ENCODE peak calls at places on chromosomes 1 and 21, in eight cellular contexts. One of them, this sample, is unnamed.
A peak's percentile ranks its signal among the peaks of the same experiment; 100 is the strongest.

GRCh38 chr21:35011681-35012080 is 37.4 kb downstream of the RUNX1 start:
- DNase-seq in HS-5: no peak
- DNase-seq in activated naive CD4-positive, alpha-beta T cell treated with anti-CD3 and anti-CD28 coated beads for 36 hours: no peak
- DNase-seq in AML-193: no peak
- DNase-seq in AG10803: no peak
- DNase-seq in nucleus accumbens: no peak
- DNase-seq in iPS-NIHi11: no peak
- DNase-seq in EH: peak; percentile 46
- DNase-seq in this sample: no peak

GRCh38 chr21:25898671-25899070 is 163.9 kb downstream of the GABPA start:
- DNase-seq in AG10803: peak; percentile 30
- DNase-seq in activated naive CD4-positive, alpha-beta T cell treated with anti-CD3 and anti-CD28 coated beads for 36 hours: no peak
- DNase-seq in nucleus accumbens: no peak
- DNase-seq in EH: peak; percentile 53
- DNase-seq in AML-193: no peak
- DNase-seq in HS-5: no peak
- DNase-seq in iPS-NIHi11: no peak
- DNase-seq in this sample: no peak

GRCh38 chr1:3902111-3902511 is 2.0 kb upstream of the C1orf174 start:
- DNase-seq in AG10803: no peak
- DNase-seq in iPS-NIHi11: no peak
- DNase-seq in AML-193: no peak
- DNase-seq in nucleus accumbens: no peak
- DNase-seq in HS-5: no peak
- DNase-seq in EH: no peak
- DNase-seq in activated naive CD4-positive, alpha-beta T cell treated with anti-CD3 and anti-CD28 coated beads for 36 hours: peak; percentile 44
- DNase-seq in this sample: no peak

GRCh38 chr1:51417496-51418383 is 87.4 kb upstream of the TTC39A start:
- DNase-seq in EH: peak; percentile 76
- DNase-seq in AG10803: peak; percentile 41
- DNase-seq in AML-193: no peak
- DNase-seq in activated naive CD4-positive, alpha-beta T cell treated with anti-CD3 and anti-CD28 coated beads for 36 hours: no peak
- DNase-seq in HS-5: no peak
- DNase-seq in iPS-NIHi11: no peak
- DNase-seq in nucleus accumbens: no peak
- DNase-seq in this sample: no peak

GRCh38 chr1:7298749-7299151 is 472.3 kb upstream of the VAMP3 start:
- DNase-seq in EH: peak; percentile 72
- DNase-seq in activated naive CD4-positive, alpha-beta T cell treated with anti-CD3 and anti-CD28 coated beads for 36 hours: no peak
- DNase-seq in nucleus accumbens: no peak
- DNase-seq in iPS-NIHi11: no peak
- DNase-seq in HS-5: no peak
- DNase-seq in AML-193: no peak
- DNase-seq in AG10803: peak; percentile 50
- DNase-seq in this sample: no peak

GRCh38 chr1:2358072-2358471 is 33.3 kb downstream of the MORN1 start:
- DNase-seq in nucleus accumbens: no peak
- DNase-seq in HS-5: no peak
- DNase-seq in AML-193: no peak
- DNase-seq in AG10803: no peak
- DNase-seq in activated naive CD4-positive, alpha-beta T cell treated with anti-CD3 and anti-CD28 coated beads for 36 hours: no peak
- DNase-seq in EH: no peak
- DNase-seq in iPS-NIHi11: no peak
- DNase-seq in this sample: no peak

GRCh38 chr1:214198571-214198970 is 82.4 kb upstream of the SMYD2 start:
- DNase-seq in AML-193: peak; percentile 2
- DNase-seq in nucleus accumbens: no peak
- DNase-seq in EH: no peak
- DNase-seq in HS-5: no peak
- DNase-seq in AG10803: no peak
- DNase-seq in activated naive CD4-positive, alpha-beta T cell treated with anti-CD3 and anti-CD28 coated beads for 36 hours: no peak
- DNase-seq in iPS-NIHi11: no peak
- DNase-seq in this sample: no peak

GRCh38 chr1:6185635-6186382 is 5.7 kb upstream of the CHD5 start:
- DNase-seq in HS-5: no peak
- DNase-seq in nucleus accumbens: no peak
- DNase-seq in iPS-NIHi11: peak; percentile 35
- DNase-seq in EH: peak; percentile 46
- DNase-seq in activated naive CD4-positive, alpha-beta T cell treated with anti-CD3 and anti-CD28 coated beads for 36 hours: peak; percentile 54
- DNase-seq in AG10803: peak; percentile 42
- DNase-seq in AML-193: no peak
- DNase-seq in this sample: peak; percentile 18

GRCh38 chr1:43524804-43525203 is 5.9 kb upstream of the PTPRF start:
- DNase-seq in activated naive CD4-positive, alpha-beta T cell treated with anti-CD3 and anti-CD28 coated beads for 36 hours: no peak
- DNase-seq in AML-193: no peak
- DNase-seq in HS-5: no peak
- DNase-seq in nucleus accumbens: no peak
- DNase-seq in iPS-NIHi11: no peak
- DNase-seq in EH: no peak
- DNase-seq in AG10803: no peak
- DNase-seq in this sample: no peak

GRCh38 chr1:232503497-232503896 is 126.4 kb downstream of the SIPA1L2 start:
- DNase-seq in EH: no peak
- DNase-seq in activated naive CD4-positive, alpha-beta T cell treated with anti-CD3 and anti-CD28 coated beads for 36 hours: no peak
- DNase-seq in AML-193: no peak
- DNase-seq in iPS-NIHi11: no peak
- DNase-seq in AG10803: no peak
- DNase-seq in nucleus accumbens: no peak
- DNase-seq in HS-5: no peak
- DNase-seq in this sample: no peak

GRCh38 chr1:202007703-202008489 is 2.5 kb upstream of the ELF3 start:
- DNase-seq in AML-193: no peak
- DNase-seq in HS-5: no peak
- DNase-seq in activated naive CD4-positive, alpha-beta T cell treated with anti-CD3 and anti-CD28 coated beads for 36 hours: no peak
- DNase-seq in EH: peak; percentile 67
- DNase-seq in AG10803: no peak
- DNase-seq in iPS-NIHi11: peak; percentile 84
- DNase-seq in nucleus accumbens: no peak
- DNase-seq in this sample: no peak

GRCh38 chr1:56056438-56057312 is 522.7 kb downstream of the PLPP3 start:
- DNase-seq in AG10803: peak; percentile 84
- DNase-seq in AML-193: no peak
- DNase-seq in iPS-NIHi11: no peak
- DNase-seq in activated naive CD4-positive, alpha-beta T cell treated with anti-CD3 and anti-CD28 coated beads for 36 hours: no peak
- DNase-seq in HS-5: no peak
- DNase-seq in EH: peak; percentile 75
- DNase-seq in nucleus accumbens: no peak
- DNase-seq in this sample: peak; percentile 12

GRCh38 chr1:168763031-168763430 is 34.0 kb upstream of the DPT start:
- DNase-seq in EH: no peak
- DNase-seq in nucleus accumbens: peak; percentile 11
- DNase-seq in HS-5: no peak
- DNase-seq in AML-193: no peak
- DNase-seq in AG10803: no peak
- DNase-seq in iPS-NIHi11: no peak
- DNase-seq in activated naive CD4-positive, alpha-beta T cell treated with anti-CD3 and anti-CD28 coated beads for 36 hours: no peak
- DNase-seq in this sample: no peak

GRCh38 chr1:218475699-218476098 is 130.6 kb downstream of the TGFB2 start:
- DNase-seq in HS-5: no peak
- DNase-seq in EH: no peak
- DNase-seq in activated naive CD4-positive, alpha-beta T cell treated with anti-CD3 and anti-CD28 coated beads for 36 hours: no peak
- DNase-seq in iPS-NIHi11: no peak
- DNase-seq in nucleus accumbens: no peak
- DNase-seq in AG10803: no peak
- DNase-seq in AML-193: no peak
- DNase-seq in this sample: no peak

GRCh38 chr1:157992031-157992568 is 1.3 kb upstream of the KIRREL1 start:
- DNase-seq in EH: peak; percentile 78
- DNase-seq in AML-193: peak; percentile 14
- DNase-seq in HS-5: peak; percentile 44
- DNase-seq in activated naive CD4-positive, alpha-beta T cell treated with anti-CD3 and anti-CD28 coated beads for 36 hours: peak; percentile 66
- DNase-seq in iPS-NIHi11: peak; percentile 73
- DNase-seq in nucleus accumbens: peak; percentile 44
- DNase-seq in AG10803: peak; percentile 61
- DNase-seq in this sample: peak; percentile 78

GRCh38 chr1:15882665-15883064 is 35.2 kb downstream of the SPEN start:
- DNase-seq in AML-193: no peak
- DNase-seq in nucleus accumbens: no peak
- DNase-seq in iPS-NIHi11: no peak
- DNase-seq in AG10803: no peak
- DNase-seq in HS-5: no peak
- DNase-seq in activated naive CD4-positive, alpha-beta T cell treated with anti-CD3 and anti-CD28 coated beads for 36 hours: no peak
- DNase-seq in EH: peak; percentile 35
- DNase-seq in this sample: no peak

GRCh38 chr1:195738971-195739650 is 869.1 kb downstream of the KCNT2 start:
- DNase-seq in EH: peak; percentile 88
- DNase-seq in iPS-NIHi11: no peak
- DNase-seq in HS-5: no peak
- DNase-seq in nucleus accumbens: no peak
- DNase-seq in activated naive CD4-positive, alpha-beta T cell treated with anti-CD3 and anti-CD28 coated beads for 36 hours: no peak
- DNase-seq in AG10803: peak; percentile 28
- DNase-seq in AML-193: no peak
- DNase-seq in this sample: no peak

GRCh38 chr1:6101826-6102225 is 56.1 kb downstream of the KCNAB2 start:
- DNase-seq in iPS-NIHi11: no peak
- DNase-seq in AML-193: no peak
- DNase-seq in AG10803: no peak
- DNase-seq in nucleus accumbens: no peak
- DNase-seq in EH: no peak
- DNase-seq in activated naive CD4-positive, alpha-beta T cell treated with anti-CD3 and anti-CD28 coated beads for 36 hours: no peak
- DNase-seq in HS-5: no peak
- DNase-seq in this sample: no peak

GRCh38 chr1:5648410-5649165 is 343.6 kb downstream of the NPHP4 start:
- DNase-seq in AG10803: no peak
- DNase-seq in nucleus accumbens: no peak
- DNase-seq in iPS-NIHi11: no peak
- DNase-seq in EH: no peak
- DNase-seq in activated naive CD4-positive, alpha-beta T cell treated with anti-CD3 and anti-CD28 coated beads for 36 hours: no peak
- DNase-seq in HS-5: no peak
- DNase-seq in AML-193: no peak
- DNase-seq in this sample: no peak

GRCh38 chr1:212487286-212487685 is 54.6 kb downstream of the NENF start:
- DNase-seq in activated naive CD4-positive, alpha-beta T cell treated with anti-CD3 and anti-CD28 coated beads for 36 hours: no peak
- DNase-seq in iPS-NIHi11: no peak
- DNase-seq in AML-193: no peak
- DNase-seq in EH: no peak
- DNase-seq in nucleus accumbens: no peak
- DNase-seq in AG10803: no peak
- DNase-seq in HS-5: no peak
- DNase-seq in this sample: no peak

GRCh38 chr21:26061437-26061836 is 109.1 kb downstream of the APP start:
- DNase-seq in nucleus accumbens: no peak
- DNase-seq in iPS-NIHi11: no peak
- DNase-seq in HS-5: no peak
- DNase-seq in AML-193: no peak
- DNase-seq in activated naive CD4-positive, alpha-beta T cell treated with anti-CD3 and anti-CD28 coated beads for 36 hours: no peak
- DNase-seq in EH: peak; percentile 11
- DNase-seq in AG10803: peak; percentile 83
- DNase-seq in this sample: no peak

GRCh38 chr1:26233903-26234643 is at the start of gene CEP85:
- DNase-seq in AML-193: peak; percentile 94
- DNase-seq in EH: peak; percentile 96
- DNase-seq in AG10803: peak; percentile 96
- DNase-seq in HS-5: peak; percentile 91
- DNase-seq in iPS-NIHi11: peak; percentile 99
- DNase-seq in activated naive CD4-positive, alpha-beta T cell treated with anti-CD3 and anti-CD28 coated beads for 36 hours: peak; percentile 99
- DNase-seq in nucleus accumbens: peak; percentile 99
- DNase-seq in this sample: peak; percentile 100

GRCh38 chr1:170200665-170201397 is 55.1 kb downstream of the NTMT2 start:
- DNase-seq in activated naive CD4-positive, alpha-beta T cell treated with anti-CD3 and anti-CD28 coated beads for 36 hours: no peak
- DNase-seq in HS-5: no peak
- DNase-seq in AML-193: no peak
- DNase-seq in AG10803: peak; percentile 63
- DNase-seq in iPS-NIHi11: no peak
- DNase-seq in nucleus accumbens: no peak
- DNase-seq in EH: no peak
- DNase-seq in this sample: peak; percentile 30

GRCh38 chr1:44315521-44315920 is 39.5 kb downstream of the ERI3 start:
- DNase-seq in AG10803: no peak
- DNase-seq in EH: no peak
- DNase-seq in HS-5: no peak
- DNase-seq in AML-193: no peak
- DNase-seq in iPS-NIHi11: no peak
- DNase-seq in activated naive CD4-positive, alpha-beta T cell treated with anti-CD3 and anti-CD28 coated beads for 36 hours: no peak
- DNase-seq in nucleus accumbens: no peak
- DNase-seq in this sample: no peak

GRCh38 chr1:228289239-228289849 is 81.5 kb downstream of the OBSCN start:
- DNase-seq in AG10803: no peak
- DNase-seq in AML-193: no peak
- DNase-seq in nucleus accumbens: no peak
- DNase-seq in HS-5: no peak
- DNase-seq in iPS-NIHi11: no peak
- DNase-seq in EH: no peak
- DNase-seq in activated naive CD4-positive, alpha-beta T cell treated with anti-CD3 and anti-CD28 coated beads for 36 hours: no peak
- DNase-seq in this sample: no peak

GRCh38 chr21:37458669-37459276 is 92.2 kb downstream of the DYRK1A start:
- DNase-seq in HS-5: no peak
- DNase-seq in iPS-NIHi11: no peak
- DNase-seq in EH: no peak
- DNase-seq in activated naive CD4-positive, alpha-beta T cell treated with anti-CD3 and anti-CD28 coated beads for 36 hours: no peak
- DNase-seq in AML-193: no peak
- DNase-seq in nucleus accumbens: no peak
- DNase-seq in AG10803: no peak
- DNase-seq in this sample: no peak

GRCh38 chr1:78263459-78263858 is 217.7 kb downstream of the GIPC2 start:
- DNase-seq in EH: no peak
- DNase-seq in HS-5: no peak
- DNase-seq in AML-193: no peak
- DNase-seq in activated naive CD4-positive, alpha-beta T cell treated with anti-CD3 and anti-CD28 coated beads for 36 hours: no peak
- DNase-seq in iPS-NIHi11: no peak
- DNase-seq in nucleus accumbens: no peak
- DNase-seq in AG10803: no peak
- DNase-seq in this sample: no peak

GRCh38 chr1:16615253-16616252 is 2.2 kb upstream of the NBPF1 start:
- DNase-seq in AML-193: no peak
- DNase-seq in EH: no peak
- DNase-seq in AG10803: no peak
- DNase-seq in activated naive CD4-positive, alpha-beta T cell treated with anti-CD3 and anti-CD28 coated beads for 36 hours: no peak
- DNase-seq in nucleus accumbens: no peak
- DNase-seq in iPS-NIHi11: no peak
- DNase-seq in HS-5: no peak
- DNase-seq in this sample: no peak

GRCh38 chr1:235100124-235100801 is 28.4 kb downstream of the TOMM20 start:
- DNase-seq in HS-5: no peak
- DNase-seq in nucleus accumbens: no peak
- DNase-seq in AML-193: no peak
- DNase-seq in activated naive CD4-positive, alpha-beta T cell treated with anti-CD3 and anti-CD28 coated beads for 36 hours: no peak
- DNase-seq in iPS-NIHi11: peak; percentile 53
- DNase-seq in AG10803: no peak
- DNase-seq in EH: no peak
- DNase-seq in this sample: no peak

GRCh38 chr1:179144621-179145020 is 62.8 kb downstream of the TOR3A start:
- DNase-seq in AML-193: no peak
- DNase-seq in nucleus accumbens: no peak
- DNase-seq in iPS-NIHi11: no peak
- DNase-seq in EH: peak; percentile 34
- DNase-seq in AG10803: no peak
- DNase-seq in activated naive CD4-positive, alpha-beta T cell treated with anti-CD3 and anti-CD28 coated beads for 36 hours: no peak
- DNase-seq in HS-5: peak; percentile 72
- DNase-seq in this sample: peak; percentile 8

GRCh38 chr21:44914176-44914874 is 6.4 kb downstream of the ITGB2 start:
- DNase-seq in AML-193: peak; percentile 76
- DNase-seq in iPS-NIHi11: no peak
- DNase-seq in AG10803: no peak
- DNase-seq in nucleus accumbens: no peak
- DNase-seq in EH: no peak
- DNase-seq in HS-5: no peak
- DNase-seq in activated naive CD4-positive, alpha-beta T cell treated with anti-CD3 and anti-CD28 coated beads for 36 hours: peak; percentile 82
- DNase-seq in this sample: no peak

GRCh38 chr1:156815307-156815826 is 1.3 kb downstream of the SH2D2A start:
- DNase-seq in AG10803: peak; percentile 75
- DNase-seq in AML-193: no peak
- DNase-seq in activated naive CD4-positive, alpha-beta T cell treated with anti-CD3 and anti-CD28 coated beads for 36 hours: no peak
- DNase-seq in HS-5: peak; percentile 64
- DNase-seq in EH: peak; percentile 89
- DNase-seq in nucleus accumbens: no peak
- DNase-seq in iPS-NIHi11: no peak
- DNase-seq in this sample: peak; percentile 63

GRCh38 chr1:242872521-242872920 is 348.0 kb upstream of the PLD5 start:
- DNase-seq in activated naive CD4-positive, alpha-beta T cell treated with anti-CD3 and anti-CD28 coated beads for 36 hours: no peak
- DNase-seq in nucleus accumbens: no peak
- DNase-seq in AML-193: no peak
- DNase-seq in EH: no peak
- DNase-seq in HS-5: no peak
- DNase-seq in AG10803: no peak
- DNase-seq in iPS-NIHi11: no peak
- DNase-seq in this sample: no peak

GRCh38 chr1:2271841-2272655 is 43.9 kb downstream of the SKI start:
- DNase-seq in activated naive CD4-positive, alpha-beta T cell treated with anti-CD3 and anti-CD28 coated beads for 36 hours: no peak
- DNase-seq in iPS-NIHi11: no peak
- DNase-seq in nucleus accumbens: no peak
- DNase-seq in AML-193: no peak
- DNase-seq in HS-5: no peak
- DNase-seq in EH: no peak
- DNase-seq in AG10803: no peak
- DNase-seq in this sample: no peak